ENCODE peak calls at places on chromosomes 4 and X, in five cellular contexts. B is activated CD8-positive, alpha-beta T cell treated with anti-CD3 and anti-CD28 coated beads for 36 hours; O is EL; A is T-helper 2 cell; L is cardiac fibroblast. E is an unnamed sample.

GRCh38 chr4:123412700-123413512 is 16.3 kb downstream of the SPRY1 start:
- DNase-seq in B (no peak), O (no peak), L (peak; percentile 53), A (no peak), E (no peak)

GRCh38 chr4:170580651-170581050 is 490.9 kb upstream of the AADAT start:
- DNase-seq in A (no peak), O (no peak), L (no peak), B (no peak), E (no peak)

GRCh38 chr4:144355809-144356757 is 215.6 kb upstream of the GYPA start:
- DNase-seq in O (peak; percentile 92), L (peak; percentile 94), A (no peak), B (peak; percentile 52), E (no peak)

GRCh38 chr4:23899565-23899964 is 9.7 kb upstream of the PPARGC1A start:
- DNase-seq in L (no peak), O (no peak), B (no peak), A (no peak), E (no peak)

GRCh38 chrX:39955621-39956020 is 142.1 kb downstream of the BCOR start:
- DNase-seq in L (no peak), A (no peak), O (no peak), B (no peak), E (no peak)

GRCh38 chrX:136586386-136586785 is 54.4 kb downstream of the VGLL1 start:
- DNase-seq in A (peak; percentile 5), L (no peak), B (peak; percentile 32), O (no peak), E (no peak)

GRCh38 chr4:19486400-19486799 is 765.3 kb upstream of the SLIT2 start:
- DNase-seq in L (no peak), B (no peak), A (no peak), O (no peak), E (no peak)

GRCh38 chrX:78199851-78200250 is 60.4 kb upstream of the TAF9B start:
- DNase-seq in L (peak; percentile 32), A (no peak), B (peak; percentile 12), O (peak; percentile 12), E (no peak)